ENCODE peak calls at places on chromosome 6, in four cellular contexts. F, M, V and W are unnamed samples.

GRCh38 chr6:114342826-114343781 is at the start of gene HS3ST5:
- ATAC-seq in F (peak), M (peak), V (peak), W (peak)

GRCh38 chr6:45614488-45615285 is 237.0 kb upstream of the SUPT3H start:
- ATAC-seq in F (no peak), M (no peak), V (no peak), W (no peak)

GRCh38 chr6:131765081-131765852 is 42.6 kb upstream of the ENPP1 start:
- ATAC-seq in F (no peak), M (no peak), V (no peak), W (no peak)

GRCh38 chr6:46772038-46772437 is 21.2 kb upstream of the MEP1A start:
- ATAC-seq in F (no peak), M (no peak), V (no peak), W (no peak)

GRCh38 chr6:37204014-37204751 is 34.2 kb downstream of the PIM1 start:
- ATAC-seq in F (no peak), M (peak), V (no peak), W (no peak)

GRCh38 chr6:127120109-127120786 is 1.8 kb downstream of the RSPO3 start:
- ATAC-seq in F (peak), M (no peak), V (peak), W (no peak)

GRCh38 chr6:166143011-166143410 is 24.6 kb downstream of the TBXT start:
- ATAC-seq in F (no peak), M (no peak), V (no peak), W (no peak)

GRCh38 chr6:114220241-114220640 is 122.6 kb downstream of the HS3ST5 start:
- ATAC-seq in F (no peak), M (no peak), V (no peak), W (no peak)

GRCh38 chr6:140316966-140317365 is 942.5 kb upstream of the CITED2 start:
- ATAC-seq in F (no peak), M (no peak), V (no peak), W (no peak)

GRCh38 chr6:137283940-137284910 is 65.0 kb upstream of the IFNGR1 start:
- ATAC-seq in F (no peak), M (no peak), V (no peak), W (no peak)

GRCh38 chr6:51019785-51020184 is 201.1 kb downstream of the TFAP2B start:
- ATAC-seq in F (no peak), M (peak), V (no peak), W (no peak)

GRCh38 chr6:147677647-147678046 is 169.2 kb downstream of the SAMD5 start:
- ATAC-seq in F (no peak), M (peak), V (no peak), W (no peak)

GRCh38 chr6:43964659-43965570 is 162.3 kb downstream of the MRPL14 start:
- ATAC-seq in F (no peak), M (peak), V (peak), W (no peak)

GRCh38 chr6:35728663-35729348 is 8.0 kb upstream of the ARMC12 start:
- ATAC-seq in F (peak), M (no peak), V (no peak), W (no peak)

GRCh38 chr6:73606428-73606827 is 47.4 kb downstream of the SLC17A5 start:
- ATAC-seq in F (no peak), M (peak), V (no peak), W (no peak)

GRCh38 chr6:75444899-75445298 is 48.7 kb downstream of the FILIP1 start:
- ATAC-seq in F (peak), M (no peak), V (no peak), W (no peak)

GRCh38 chr6:107532707-107533106 is 42.8 kb downstream of the SOBP start:
- ATAC-seq in F (no peak), M (no peak), V (no peak), W (peak)

GRCh38 chr6:126475449-126475848 is 135.5 kb downstream of the CENPW start:
- ATAC-seq in F (no peak), M (no peak), V (no peak), W (no peak)

GRCh38 chr6:125503181-125503580 is 201.4 kb upstream of the HDDC2 start:
- ATAC-seq in F (no peak), M (no peak), V (no peak), W (no peak)

GRCh38 chr6:15592610-15593009 is 70.2 kb downstream of the DTNBP1 start:
- ATAC-seq in F (no peak), M (no peak), V (no peak), W (no peak)

GRCh38 chr6:3330199-3330598 is 71.5 kb downstream of the PSMG4 start:
- ATAC-seq in F (peak), M (peak), V (no peak), W (no peak)

GRCh38 chr6:45969026-45969425 is 46.6 kb downstream of the CLIC5 start:
- ATAC-seq in F (no peak), M (no peak), V (no peak), W (no peak)

GRCh38 chr6:154039231-154039842 is at the start of gene OPRM1:
- ATAC-seq in F (peak), M (peak), V (peak), W (peak)

GRCh38 chr6:7147051-7147671 is 39.4 kb downstream of the RREB1 start:
- ATAC-seq in F (no peak), M (peak), V (no peak), W (no peak)

GRCh38 chr6:13725570-13725969 is 13.9 kb upstream of the RANBP9 start:
- ATAC-seq in F (peak), M (no peak), V (no peak), W (no peak)
- TF ChIP-seq EP300 in F (no peak), M (no peak), V (no peak), W (no peak)

GRCh38 chr6:32666420-32667300 is at the start of gene HLA-DQB1:
- ATAC-seq in F (peak), M (peak), V (peak), W (peak)

GRCh38 chr6:32668226-32668747 is 1.8 kb upstream of the HLA-DQB1 start:
- ATAC-seq in F (peak), M (no peak), V (no peak), W (no peak)

GRCh38 chr6:32665621-32666140 is 776 bp downstream of the HLA-DQB1 start:
- ATAC-seq in F (no peak), M (no peak), V (no peak), W (no peak)

GRCh38 chr6:32669240-32669639 is 2.8 kb upstream of the HLA-DQB1 start:
- ATAC-seq in F (no peak), M (no peak), V (no peak), W (no peak)

DNA sequence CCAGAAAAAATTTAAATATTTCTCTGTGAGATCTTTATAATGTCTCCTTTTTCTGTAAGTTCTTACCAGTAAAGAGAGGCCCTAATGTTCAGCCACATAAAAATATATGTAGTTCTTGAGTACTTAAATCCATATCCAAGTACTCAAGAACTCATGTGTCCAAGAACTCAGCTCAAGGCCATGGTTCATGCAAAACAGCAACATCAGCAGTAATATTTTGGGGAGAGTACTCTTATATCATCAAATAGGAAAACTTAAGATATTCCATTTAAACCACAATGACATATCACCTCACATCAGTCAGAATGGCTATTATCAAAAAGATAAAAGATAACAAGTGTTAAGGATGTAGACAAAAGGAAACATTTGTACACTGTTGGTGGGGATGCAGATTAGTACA is 3.4 kb upstream of the HLA-DQB1 start:
- ATAC-seq in F (no peak), M (no peak), V (no peak), W (no peak)
- H3K27ac ChIP-seq in F (no peak), M (no peak), V (no peak), W (no peak)

GRCh38 chr6:159693128-159693893 is at the start of gene SOD2:
- ATAC-seq in F (peak), M (peak), V (peak), W (peak)
- TF ChIP-seq EP300 in F (peak), M (no peak), V (no peak), W (no peak)

DNA sequence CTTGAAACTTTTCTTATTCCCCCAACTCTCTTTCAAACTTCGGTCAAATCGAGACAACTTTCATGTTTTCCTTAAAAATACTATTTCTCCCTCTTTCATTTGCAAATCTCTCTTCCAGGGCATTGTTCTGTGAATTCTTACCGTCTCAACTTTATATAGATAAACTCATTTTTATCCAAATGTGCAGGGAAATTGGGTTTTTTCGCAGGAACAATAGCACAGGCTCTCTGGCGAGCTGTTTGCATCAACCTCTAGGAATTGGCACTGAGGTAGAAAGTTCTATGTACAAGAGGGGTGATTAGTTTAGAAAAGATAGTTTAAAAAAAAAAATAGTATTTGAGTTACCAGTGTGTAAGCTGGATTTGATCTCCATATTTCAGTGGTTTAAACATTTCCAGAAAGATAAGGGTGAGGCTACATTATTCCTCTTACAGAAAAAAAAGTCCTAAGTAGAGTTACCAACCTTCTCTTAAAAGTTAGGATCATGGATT is 129.7 kb upstream of the BTN3A2 start:
- ATAC-seq in F (no peak), M (peak), V (no peak), W (no peak)
- H3K27ac ChIP-seq in F (peak), M (peak), V (peak), W (peak)

GRCh38 chr6:28589234-28589951 is 63.7 kb downstream of the GPX5 start:
- ATAC-seq in F (peak), M (no peak), V (peak), W (no peak)
- TF ChIP-seq EP300 in F (no peak), M (no peak), V (no peak), W (no peak)

DNA sequence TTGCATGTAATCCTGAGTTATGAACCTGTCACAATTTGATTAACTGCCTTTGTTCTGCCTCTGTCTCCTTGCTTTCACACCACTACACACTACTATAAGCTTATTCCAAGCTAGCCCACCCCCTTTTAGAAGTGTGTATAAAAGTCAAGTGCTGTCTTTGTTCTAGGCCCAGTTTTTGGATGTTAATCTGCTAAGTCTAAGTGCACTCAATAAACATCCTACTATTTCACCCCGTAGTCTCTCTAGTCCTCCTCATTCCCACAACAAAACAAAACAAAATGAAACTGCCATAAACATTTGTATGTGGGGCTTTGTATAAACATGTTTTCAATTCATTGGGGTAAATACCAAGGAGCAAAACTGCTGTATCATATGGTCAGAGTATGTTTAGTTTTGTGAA is 16.1 kb upstream of the SPACA1 start:
- ATAC-seq in F (no peak), M (no peak), V (no peak), W (no peak)
- H3K27ac ChIP-seq in F (no peak), M (no peak), V (no peak), W (no peak)

DNA sequence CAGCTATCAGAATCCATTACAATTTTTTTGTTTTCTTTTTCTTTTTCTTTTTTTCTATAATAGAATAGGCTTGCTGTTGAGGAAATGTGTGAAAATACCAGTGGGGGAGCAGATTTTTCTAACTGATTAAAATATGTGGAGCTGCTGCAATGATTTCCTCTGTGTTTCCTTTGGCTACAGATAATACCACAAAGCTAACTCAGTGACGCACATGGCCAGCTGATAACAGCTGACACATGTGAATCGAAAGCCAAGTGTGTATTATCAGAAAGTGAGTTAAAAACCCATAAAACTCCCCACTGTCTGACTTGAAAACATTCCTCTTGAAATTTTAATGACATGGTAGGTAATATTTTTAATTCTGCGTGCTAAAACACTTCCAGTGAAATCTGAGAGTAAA is 70.8 kb upstream of the AHI1 start:
- ATAC-seq in F (no peak), M (peak), V (no peak), W (no peak)
- TF ChIP-seq EP300 in F (no peak), M (no peak), V (no peak), W (no peak)

GRCh38 chr6:123681957-123682462 is 45.3 kb upstream of the TRDN start:
- ATAC-seq in F (no peak), M (no peak), V (no peak), W (no peak)
- H3K27ac ChIP-seq in F (no peak), M (no peak), V (no peak), W (no peak)

DNA sequence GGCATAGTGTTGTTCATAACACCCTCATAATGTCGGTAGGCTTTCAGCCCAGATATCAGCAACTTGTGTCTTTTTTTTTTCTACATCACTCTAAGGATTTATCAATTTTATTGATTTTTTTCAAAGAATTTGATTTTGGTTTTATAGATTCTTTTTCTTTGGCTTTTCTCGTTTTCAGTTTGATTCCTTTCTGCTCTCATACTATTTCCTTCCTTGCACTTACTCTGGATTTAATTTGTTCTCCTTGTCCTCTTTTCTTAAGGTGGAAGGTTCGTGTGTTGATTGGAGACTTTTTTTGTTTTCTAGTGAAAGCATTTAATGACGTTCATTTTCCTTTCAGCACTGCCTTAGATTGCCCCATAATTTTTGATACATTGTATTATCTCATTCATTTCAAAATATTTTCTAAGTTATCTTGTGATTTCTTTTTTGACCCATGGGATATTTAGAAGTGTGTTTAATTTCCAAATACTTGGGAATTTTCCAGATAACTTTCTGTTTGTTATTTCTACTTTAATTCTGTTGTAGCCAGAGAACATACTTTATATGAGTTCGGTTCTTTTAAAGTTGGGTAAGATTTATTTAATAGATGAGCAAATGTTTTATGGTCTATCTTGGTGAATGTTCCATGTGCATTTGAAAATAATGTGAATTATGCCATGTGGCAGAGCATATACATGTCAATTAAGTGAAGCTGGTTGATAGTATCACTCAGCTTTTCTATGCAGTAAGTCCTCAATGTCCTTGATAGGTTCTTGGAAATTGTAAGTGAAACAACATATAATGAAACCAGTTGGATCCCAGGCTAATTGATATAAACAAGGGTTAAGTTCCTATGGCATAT is 62.8 kb downstream of the IRF4 start:
- ATAC-seq in F (no peak), M (no peak), V (no peak), W (peak)
- TF ChIP-seq EP300 in F (no peak), M (no peak), V (no peak), W (no peak)

GRCh38 chr6:5191722-5192121 is 69.0 kb downstream of the LYRM4 start:
- ATAC-seq in F (no peak), M (no peak), V (no peak), W (no peak)

GRCh38 chr6:5192135-5192794 is 68.5 kb downstream of the LYRM4 start:
- ATAC-seq in F (peak), M (no peak), V (no peak), W (no peak)

GRCh38 chr6:5188646-5189045 is 72.1 kb downstream of the LYRM4 start:
- ATAC-seq in F (no peak), M (no peak), V (no peak), W (no peak)

GRCh38 chr6:5190467-5190866 is 70.3 kb downstream of the LYRM4 start:
- ATAC-seq in F (no peak), M (no peak), V (peak), W (peak)

GRCh38 chr6:5191222-5191621 is 69.5 kb downstream of the LYRM4 start:
- ATAC-seq in F (no peak), M (no peak), V (no peak), W (no peak)
- H3K27ac ChIP-seq in F (no peak), M (no peak), V (peak), W (no peak)